ENCODE peak calls at places on chromosomes 11 and 22, in nine cellular contexts. One of them, this sample, is unnamed.

GRCh38 chr11:33310720-33311500 is 53.7 kb downstream of the HIPK3 start:
- DNase-seq in NCI-H1930: no peak
- DNase-seq in T-helper 9 cell: no peak
- DNase-seq in MM.1S: no peak
- DNase-seq in lower lobe of right lung: no peak
- DNase-seq in NCI-H1092: no peak
- DNase-seq in cardiac fibroblast: no peak
- DNase-seq in neural progenitor cell: peak
- DNase-seq in germinal center: no peak
- DNase-seq in this sample: no peak

GRCh38 chr11:114088836-114089235 is 29.3 kb downstream of the ZBTB16 start:
- DNase-seq in NCI-H1930: no peak
- DNase-seq in T-helper 9 cell: no peak
- DNase-seq in MM.1S: no peak
- DNase-seq in lower lobe of right lung: no peak
- DNase-seq in NCI-H1092: no peak
- DNase-seq in cardiac fibroblast: no peak
- DNase-seq in neural progenitor cell: no peak
- DNase-seq in germinal center: no peak
- DNase-seq in this sample: no peak

GRCh38 chr11:35260342-35260985 is 121.5 kb downstream of the CD44 start:
- DNase-seq in NCI-H1930: no peak
- DNase-seq in T-helper 9 cell: no peak
- DNase-seq in MM.1S: no peak
- DNase-seq in lower lobe of right lung: no peak
- DNase-seq in NCI-H1092: no peak
- DNase-seq in cardiac fibroblast: peak
- DNase-seq in neural progenitor cell: no peak
- DNase-seq in germinal center: no peak
- DNase-seq in this sample: no peak

GRCh38 chr22:49179886-49180682 is 647.6 kb downstream of the BRD1 start:
- DNase-seq in NCI-H1930: no peak
- DNase-seq in T-helper 9 cell: no peak
- DNase-seq in MM.1S: no peak
- DNase-seq in lower lobe of right lung: peak
- DNase-seq in NCI-H1092: no peak
- DNase-seq in cardiac fibroblast: no peak
- DNase-seq in neural progenitor cell: no peak
- DNase-seq in germinal center: no peak
- DNase-seq in this sample: no peak

GRCh38 chr22:29039148-29039547 is 22.5 kb downstream of the C22orf31 start:
- DNase-seq in NCI-H1930: no peak
- DNase-seq in T-helper 9 cell: no peak
- DNase-seq in MM.1S: no peak
- DNase-seq in lower lobe of right lung: no peak
- DNase-seq in NCI-H1092: no peak
- DNase-seq in cardiac fibroblast: no peak
- DNase-seq in neural progenitor cell: no peak
- DNase-seq in germinal center: no peak
- DNase-seq in this sample: no peak

GRCh38 chr11:33753304-33753703 is 17.1 kb upstream of the CD59 start:
- DNase-seq in NCI-H1930: no peak
- DNase-seq in T-helper 9 cell: no peak
- DNase-seq in MM.1S: peak
- DNase-seq in lower lobe of right lung: no peak
- DNase-seq in NCI-H1092: no peak
- DNase-seq in cardiac fibroblast: peak
- DNase-seq in neural progenitor cell: no peak
- DNase-seq in germinal center: no peak
- DNase-seq in this sample: no peak

GRCh38 chr11:117010808-117011540 is 87.3 kb downstream of the SIK3 start:
- DNase-seq in NCI-H1930: no peak
- DNase-seq in T-helper 9 cell: no peak
- DNase-seq in MM.1S: no peak
- DNase-seq in lower lobe of right lung: no peak
- DNase-seq in NCI-H1092: no peak
- DNase-seq in cardiac fibroblast: peak
- DNase-seq in neural progenitor cell: no peak
- DNase-seq in germinal center: no peak
- DNase-seq in this sample: no peak

GRCh38 chr11:102157219-102157618 is 47.0 kb downstream of the YAP1 start:
- DNase-seq in NCI-H1930: no peak
- DNase-seq in T-helper 9 cell: no peak
- DNase-seq in MM.1S: no peak
- DNase-seq in lower lobe of right lung: no peak
- DNase-seq in NCI-H1092: no peak
- DNase-seq in cardiac fibroblast: peak
- DNase-seq in neural progenitor cell: peak
- DNase-seq in germinal center: no peak
- DNase-seq in this sample: no peak

GRCh38 chr11:114280696-114281095 is 15.5 kb upstream of the NNMT start:
- DNase-seq in NCI-H1930: peak
- DNase-seq in T-helper 9 cell: no peak
- DNase-seq in MM.1S: peak
- DNase-seq in lower lobe of right lung: peak
- DNase-seq in NCI-H1092: peak
- DNase-seq in cardiac fibroblast: peak
- DNase-seq in neural progenitor cell: peak
- DNase-seq in germinal center: no peak
- DNase-seq in this sample: no peak

GRCh38 chr11:5364214-5364613 is 12.9 kb downstream of the OR51B6 start:
- DNase-seq in NCI-H1930: no peak
- DNase-seq in T-helper 9 cell: no peak
- DNase-seq in MM.1S: no peak
- DNase-seq in lower lobe of right lung: no peak
- DNase-seq in NCI-H1092: no peak
- DNase-seq in cardiac fibroblast: peak
- DNase-seq in neural progenitor cell: no peak
- DNase-seq in germinal center: no peak
- DNase-seq in this sample: no peak

GRCh38 chr11:77705195-77705876 is 67.7 kb upstream of the CLNS1A start:
- DNase-seq in NCI-H1930: no peak
- DNase-seq in T-helper 9 cell: no peak
- DNase-seq in MM.1S: no peak
- DNase-seq in lower lobe of right lung: no peak
- DNase-seq in NCI-H1092: no peak
- DNase-seq in cardiac fibroblast: peak
- DNase-seq in neural progenitor cell: no peak
- DNase-seq in germinal center: no peak
- DNase-seq in this sample: no peak

GRCh38 chr11:134037093-134037908 is 31.6 kb upstream of the JAM3 start:
- DNase-seq in NCI-H1930: peak
- DNase-seq in T-helper 9 cell: peak
- DNase-seq in MM.1S: no peak
- DNase-seq in lower lobe of right lung: peak
- DNase-seq in NCI-H1092: peak
- DNase-seq in cardiac fibroblast: peak
- DNase-seq in neural progenitor cell: peak
- DNase-seq in germinal center: peak
- DNase-seq in this sample: no peak

GRCh38 chr11:24925091-24925490 is 428.2 kb downstream of the LUZP2 start:
- DNase-seq in NCI-H1930: no peak
- DNase-seq in T-helper 9 cell: no peak
- DNase-seq in MM.1S: no peak
- DNase-seq in lower lobe of right lung: no peak
- DNase-seq in NCI-H1092: no peak
- DNase-seq in cardiac fibroblast: no peak
- DNase-seq in neural progenitor cell: no peak
- DNase-seq in germinal center: no peak
- DNase-seq in this sample: no peak

GRCh38 chr11:41461057-41461681 is 1.7 kb upstream of the LRRC4C start:
- DNase-seq in NCI-H1930: no peak
- DNase-seq in T-helper 9 cell: no peak
- DNase-seq in MM.1S: peak
- DNase-seq in lower lobe of right lung: no peak
- DNase-seq in NCI-H1092: peak
- DNase-seq in cardiac fibroblast: peak
- DNase-seq in neural progenitor cell: peak
- DNase-seq in germinal center: no peak
- DNase-seq in this sample: no peak

GRCh38 chr11:132992838-132993680 is 539.2 kb downstream of the OPCML start:
- DNase-seq in NCI-H1930: no peak
- DNase-seq in T-helper 9 cell: no peak
- DNase-seq in MM.1S: no peak
- DNase-seq in lower lobe of right lung: no peak
- DNase-seq in NCI-H1092: no peak
- DNase-seq in cardiac fibroblast: no peak
- DNase-seq in neural progenitor cell: peak
- DNase-seq in germinal center: no peak
- DNase-seq in this sample: no peak

GRCh38 chr11:67276821-67277230 is 10.6 kb downstream of the GRK2 start:
- DNase-seq in NCI-H1930: no peak
- DNase-seq in T-helper 9 cell: no peak
- DNase-seq in MM.1S: peak
- DNase-seq in lower lobe of right lung: peak
- DNase-seq in NCI-H1092: no peak
- DNase-seq in cardiac fibroblast: peak
- DNase-seq in neural progenitor cell: peak
- DNase-seq in germinal center: peak
- DNase-seq in this sample: no peak

GRCh38 chr11:126518130-126518995 is 162.9 kb downstream of the ST3GAL4 start:
- DNase-seq in NCI-H1930: no peak
- DNase-seq in T-helper 9 cell: no peak
- DNase-seq in MM.1S: no peak
- DNase-seq in lower lobe of right lung: no peak
- DNase-seq in NCI-H1092: no peak
- DNase-seq in cardiac fibroblast: no peak
- DNase-seq in neural progenitor cell: no peak
- DNase-seq in germinal center: no peak
- DNase-seq in this sample: no peak

GRCh38 chr11:126146454-126147192 is 64.8 kb downstream of the RPUSD4 start:
- DNase-seq in NCI-H1930: no peak
- DNase-seq in T-helper 9 cell: no peak
- DNase-seq in MM.1S: no peak
- DNase-seq in lower lobe of right lung: no peak
- DNase-seq in NCI-H1092: peak
- DNase-seq in cardiac fibroblast: no peak
- DNase-seq in neural progenitor cell: peak
- DNase-seq in germinal center: no peak
- DNase-seq in this sample: no peak

GRCh38 chr11:133927690-133928627 is 28.8 kb downstream of the IGSF9B start:
- DNase-seq in NCI-H1930: peak
- DNase-seq in T-helper 9 cell: peak
- DNase-seq in MM.1S: peak
- DNase-seq in lower lobe of right lung: no peak
- DNase-seq in NCI-H1092: peak
- DNase-seq in cardiac fibroblast: peak
- DNase-seq in neural progenitor cell: peak
- DNase-seq in germinal center: peak
- DNase-seq in this sample: peak

GRCh38 chr11:134376150-134376921 is 35.7 kb downstream of the B3GAT1 start:
- DNase-seq in NCI-H1930: no peak
- DNase-seq in T-helper 9 cell: no peak
- DNase-seq in MM.1S: no peak
- DNase-seq in lower lobe of right lung: peak
- DNase-seq in NCI-H1092: no peak
- DNase-seq in cardiac fibroblast: no peak
- DNase-seq in neural progenitor cell: no peak
- DNase-seq in germinal center: no peak
- DNase-seq in this sample: no peak

GRCh38 chr11:65790104-65790901 is 3.4 kb downstream of the OVOL1 start:
- DNase-seq in NCI-H1930: no peak
- DNase-seq in T-helper 9 cell: no peak
- DNase-seq in MM.1S: no peak
- DNase-seq in lower lobe of right lung: no peak
- DNase-seq in NCI-H1092: no peak
- DNase-seq in cardiac fibroblast: no peak
- DNase-seq in neural progenitor cell: peak
- DNase-seq in germinal center: no peak
- DNase-seq in this sample: no peak

GRCh38 chr11:122893131-122893530 is 10.6 kb downstream of the JHY start:
- DNase-seq in NCI-H1930: no peak
- DNase-seq in T-helper 9 cell: no peak
- DNase-seq in MM.1S: no peak
- DNase-seq in lower lobe of right lung: no peak
- DNase-seq in NCI-H1092: peak
- DNase-seq in cardiac fibroblast: no peak
- DNase-seq in neural progenitor cell: no peak
- DNase-seq in germinal center: no peak
- DNase-seq in this sample: no peak

GRCh38 chr11:47104337-47104950 is 72.2 kb downstream of the ARFGAP2 start:
- DNase-seq in NCI-H1930: no peak
- DNase-seq in T-helper 9 cell: no peak
- DNase-seq in MM.1S: no peak
- DNase-seq in lower lobe of right lung: no peak
- DNase-seq in NCI-H1092: no peak
- DNase-seq in cardiac fibroblast: peak
- DNase-seq in neural progenitor cell: peak
- DNase-seq in germinal center: no peak
- DNase-seq in this sample: no peak